ENCODE peak calls at places on chromosomes 2 and 18, in ten cellular contexts. M is left ventricle myocardium inferior, W is body of pancreas, Y is endothelial cell of umbilical vein, Z is A549, P is fibroblast of mammary gland, I is fibroblast of lung, J is foreskin fibroblast, Q is IMR-90, A is hepatocyte. K is an unnamed sample.

GRCh38 chr2:152127628-152128027 is 28.8 kb upstream of the CACNB4 start:
- DNase-seq in M (no peak), Y (no peak), A (no peak), W (no peak), Z (no peak), P (no peak), J (no peak), I (no peak), Q (no peak), K (no peak)

GRCh38 chr18:75068682-75069435 is 140.1 kb downstream of the PTGR3 start:
- DNase-seq in J (no peak), Q (no peak), I (no peak), Z (no peak), A (no peak), Y (peak; percentile 68), W (no peak), P (no peak), M (no peak), K (no peak)

GRCh38 chr2:157785200-157785599 is 90.9 kb downstream of the ACVR1 start:
- DNase-seq in M (no peak), P (peak; percentile 37), Q (peak; percentile 48), W (no peak), I (peak; percentile 66), J (peak; percentile 39), Y (peak; percentile 60), A (no peak), Z (no peak), K (no peak)

GRCh38 chr2:177093384-177093783 is 119.2 kb upstream of the HNRNPA3 start:
- DNase-seq in W (no peak), Z (no peak), J (no peak), I (no peak), M (no peak), A (no peak), Q (no peak), P (peak; percentile 47), Y (no peak), K (no peak)

GRCh38 chr2:82344670-82345069 is 2040.1 kb upstream of the LRRTM1 start:
- DNase-seq in A (peak; percentile 18), Z (no peak), W (no peak), M (no peak), I (no peak), Q (no peak), Y (peak; percentile 23), J (no peak), P (no peak), K (no peak)

GRCh38 chr18:61754039-61754583 is 138.7 kb downstream of the RNF152 start:
- DNase-seq in Q (no peak), Y (no peak), M (no peak), W (no peak), Z (no peak), I (no peak), P (no peak), A (no peak), J (no peak), K (no peak)

GRCh38 chr18:12038082-12038660 is 55.5 kb upstream of the ANKRD62 start:
- DNase-seq in Z (no peak), A (peak; percentile 48), P (peak; percentile 43), W (peak; percentile 42), I (no peak), Y (no peak), M (no peak), Q (no peak), J (peak; percentile 64), K (no peak)

GRCh38 chr2:68994864-68995263 is 18.1 kb upstream of the ANTXR1 start:
- DNase-seq in P (peak; percentile 81), A (no peak), Q (peak; percentile 33), W (no peak), Z (no peak), I (peak; percentile 38), J (peak; percentile 36), Y (no peak), M (peak; percentile 63), K (peak; percentile 87)

GRCh38 chr2:72968286-72968685 is 51.0 kb downstream of the EMX1 start:
- DNase-seq in W (no peak), Q (no peak), A (no peak), P (no peak), M (no peak), Z (no peak), J (no peak), Y (no peak), I (no peak), K (no peak)

GRCh38 chr18:494602-494983 is 5.9 kb downstream of the COLEC12 start:
- DNase-seq in Z (no peak), M (no peak), J (no peak), P (peak; percentile 89), A (no peak), Q (peak; percentile 94), Y (no peak), I (peak; percentile 73), W (no peak), K (peak; percentile 30)

GRCh38 chr2:64799592-64800252 is 146.0 kb upstream of the SERTAD2 start:
- DNase-seq in Z (no peak), P (peak; percentile 20), I (no peak), Q (peak; percentile 13), Y (no peak), M (no peak), A (no peak), J (peak; percentile 39), W (no peak), K (no peak)

GRCh38 chr2:65731476-65731875 is 299.1 kb upstream of the SPRED2 start:
- DNase-seq in Y (no peak), Z (no peak), P (no peak), J (no peak), M (no peak), W (no peak), I (no peak), A (no peak), Q (no peak), K (no peak)

GRCh38 chr2:23693606-23693951 is 233.3 kb downstream of the ATAD2B start:
- DNase-seq in I (no peak), P (no peak), Z (no peak), Y (no peak), Q (no peak), J (no peak), A (no peak), W (no peak), M (no peak), K (no peak)

GRCh38 chr2:121172456-121172855 is 112.5 kb downstream of the TFCP2L1 start:
- DNase-seq in W (no peak), P (no peak), J (no peak), Q (no peak), Z (no peak), A (no peak), M (no peak), I (no peak), Y (no peak), K (no peak)

GRCh38 chr2:142678164-142678563 is 199.3 kb upstream of the KYNU start:
- DNase-seq in Q (no peak), Z (no peak), W (no peak), P (no peak), J (no peak), Y (no peak), A (no peak), M (no peak), I (no peak), K (no peak)

GRCh38 chr2:142684667-142685066 is 192.8 kb upstream of the KYNU start:
- DNase-seq in Q (no peak), W (no peak), M (no peak), Z (no peak), P (no peak), A (no peak), J (no peak), I (no peak), Y (no peak), K (no peak)

GRCh38 chr2:142681952-142682351 is 195.5 kb upstream of the KYNU start:
- DNase-seq in A (no peak), P (no peak), M (no peak), J (no peak), Y (no peak), W (no peak), Z (no peak), I (no peak), Q (no peak), K (no peak)

GRCh38 chr2:142687075-142687474 is 190.4 kb upstream of the KYNU start:
- DNase-seq in I (no peak), J (no peak), A (no peak), Y (no peak), P (no peak), Z (no peak), M (no peak), Q (no peak), W (no peak), K (no peak)

GRCh38 chr2:142682528-142682927 is 194.9 kb upstream of the KYNU start:
- DNase-seq in I (peak; percentile 65), Q (peak; percentile 45), J (peak; percentile 19), W (no peak), Y (peak; percentile 46), Z (peak; percentile 13), M (no peak), P (peak; percentile 50), A (no peak), K (peak; percentile 40)
- TF ChIP-seq CTCF in I (peak; percentile 14), Q (peak; percentile 51), J (no peak), W (no peak), Y (no peak), Z (peak; percentile 85), M (no peak), P (no peak), A (peak; percentile 35), K (peak; percentile 13)

GRCh38 chr2:128166954-128167353 is 76.0 kb downstream of the UGGT1 start:
- DNase-seq in M (no peak), Q (no peak), Y (no peak), Z (no peak), P (no peak), W (no peak), A (no peak), J (no peak), I (no peak), K (no peak)
- H3K4me3 ChIP-seq in M (no peak overlapping the region), Q (no peak overlapping the region), Y (no peak overlapping the region), Z (no peak overlapping the region), P (no peak overlapping the region), W (no peak overlapping the region), A (no peak overlapping the region), J (no peak overlapping the region), I (no peak overlapping the region), K (no peak overlapping the region)

GRCh38 chr2:222916229-222917197 is 55.7 kb downstream of the ACSL3 start:
- DNase-seq in P (no peak), W (no peak), Y (no peak), Q (no peak), M (no peak), A (no peak), Z (no peak), J (peak; percentile 47), I (peak; percentile 34), K (no peak)
- TF ChIP-seq CTCF in P (no peak), W (no peak), Y (no peak), Q (no peak), M (peak; percentile 36), A (peak; percentile 20), Z (peak; percentile 13), J (no peak), I (peak; percentile 22), K (no peak)

DNA sequence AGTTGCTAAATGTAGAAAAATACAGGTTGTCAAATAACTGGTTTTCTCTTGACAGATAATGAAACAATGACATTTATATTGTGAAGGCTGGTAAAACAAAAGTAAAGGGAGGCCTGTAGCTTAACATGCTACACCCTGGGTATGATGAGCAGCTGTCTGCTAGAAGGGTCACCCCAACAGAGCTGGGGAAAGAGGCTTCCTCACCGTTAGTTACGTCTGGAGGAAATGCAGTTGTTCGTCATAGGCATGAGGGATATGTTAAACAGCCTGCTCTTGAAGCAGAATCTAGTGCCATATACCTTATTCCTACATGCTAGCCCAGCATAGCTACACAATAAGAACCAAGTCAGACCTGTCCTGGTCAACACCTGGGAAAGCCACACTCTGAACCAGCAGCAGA is 49.9 kb downstream of the LPIN2 start:
- DNase-seq in Z (no peak), J (no peak), I (no peak), W (no peak), A (no peak), Q (no peak), Y (no peak), P (no peak), M (no peak), K (no peak)
- H3K4me3 ChIP-seq in Z (no peak overlapping the region), J (no peak overlapping the region), I (no peak overlapping the region), W (no peak overlapping the region), A (no peak overlapping the region), Q (no peak overlapping the region), Y (no peak overlapping the region), P (no peak overlapping the region), M (no peak overlapping the region), K (no peak overlapping the region)